ENCODE peak calls at places on chromosome 10, in four cellular contexts. One of them, this sample, is unnamed.

GRCh38 chr10:13338337-13339128 is 9.6 kb downstream of the SEPHS1 start:
- DNase-seq in stomach: no peak
- DNase-seq in GM12878: no peak
- DNase-seq in GM23338: no peak
- DNase-seq in this sample: no peak

GRCh38 chr10:85045046-85045445 is 716.7 kb downstream of the CCSER2 start:
- DNase-seq in stomach: no peak
- DNase-seq in GM12878: no peak
- DNase-seq in GM23338: no peak
- DNase-seq in this sample: no peak

GRCh38 chr10:5968037-5968680 is 9.2 kb downstream of the IL15RA start:
- DNase-seq in stomach: peak
- DNase-seq in GM12878: no peak
- DNase-seq in GM23338: no peak
- DNase-seq in this sample: no peak

GRCh38 chr10:3407208-3407607 is 234.6 kb upstream of the PITRM1 start:
- DNase-seq in stomach: no peak
- DNase-seq in GM12878: no peak
- DNase-seq in GM23338: no peak
- DNase-seq in this sample: no peak

GRCh38 chr10:35781643-35782035 is 139.5 kb upstream of the FZD8 start:
- DNase-seq in stomach: no peak
- DNase-seq in GM12878: no peak
- DNase-seq in GM23338: peak
- DNase-seq in this sample: no peak

GRCh38 chr10:104309980-104310978 is 28.0 kb downstream of the ITPRIP start:
- DNase-seq in stomach: peak
- DNase-seq in GM12878: no peak
- DNase-seq in GM23338: no peak
- DNase-seq in this sample: no peak

GRCh38 chr10:130193033-130193432 is 56.8 kb downstream of the GLRX3 start:
- DNase-seq in stomach: no peak
- DNase-seq in GM12878: no peak
- DNase-seq in GM23338: no peak
- DNase-seq in this sample: no peak

GRCh38 chr10:52215745-52216361 is 98.2 kb upstream of the DKK1 start:
- DNase-seq in stomach: peak
- DNase-seq in GM12878: peak
- DNase-seq in GM23338: peak
- DNase-seq in this sample: peak

GRCh38 chr10:100562806-100563293 is 27.1 kb downstream of the HIF1AN start:
- DNase-seq in stomach: no peak
- DNase-seq in GM12878: no peak
- DNase-seq in GM23338: peak
- DNase-seq in this sample: peak

GRCh38 chr10:6766061-6766460 is 186.0 kb upstream of the PRKCQ start:
- DNase-seq in stomach: no peak
- DNase-seq in GM12878: no peak
- DNase-seq in GM23338: no peak
- DNase-seq in this sample: no peak

GRCh38 chr10:60206735-60207134 is 182.9 kb downstream of the ANK3 start:
- DNase-seq in stomach: no peak
- DNase-seq in GM12878: no peak
- DNase-seq in GM23338: no peak
- DNase-seq in this sample: no peak

GRCh38 chr10:45155784-45156183 is 155.1 kb downstream of the ZNF22 start:
- DNase-seq in stomach: no peak
- DNase-seq in GM12878: no peak
- DNase-seq in GM23338: peak
- DNase-seq in this sample: no peak

GRCh38 chr10:113326160-113327111 is 226.4 kb upstream of the HABP2 start:
- DNase-seq in stomach: no peak
- DNase-seq in GM12878: peak
- DNase-seq in GM23338: peak
- DNase-seq in this sample: peak

GRCh38 chr10:76231258-76231934 is 800.0 kb downstream of the LRMDA start:
- DNase-seq in stomach: no peak
- DNase-seq in GM12878: no peak
- DNase-seq in GM23338: peak
- DNase-seq in this sample: no peak

GRCh38 chr10:90872648-90873020 is 860 bp downstream of the RPP30 start:
- DNase-seq in stomach: no peak
- DNase-seq in GM12878: no peak
- DNase-seq in GM23338: no peak
- DNase-seq in this sample: no peak

GRCh38 chr10:97596101-97597055 is 6.9 kb downstream of the C10orf62 start:
- DNase-seq in stomach: no peak
- DNase-seq in GM12878: no peak
- DNase-seq in GM23338: no peak
- DNase-seq in this sample: no peak

GRCh38 chr10:65765006-65765546 is 1160.8 kb upstream of the LRRTM3 start:
- DNase-seq in stomach: no peak
- DNase-seq in GM12878: no peak
- DNase-seq in GM23338: no peak
- DNase-seq in this sample: no peak

DNA sequence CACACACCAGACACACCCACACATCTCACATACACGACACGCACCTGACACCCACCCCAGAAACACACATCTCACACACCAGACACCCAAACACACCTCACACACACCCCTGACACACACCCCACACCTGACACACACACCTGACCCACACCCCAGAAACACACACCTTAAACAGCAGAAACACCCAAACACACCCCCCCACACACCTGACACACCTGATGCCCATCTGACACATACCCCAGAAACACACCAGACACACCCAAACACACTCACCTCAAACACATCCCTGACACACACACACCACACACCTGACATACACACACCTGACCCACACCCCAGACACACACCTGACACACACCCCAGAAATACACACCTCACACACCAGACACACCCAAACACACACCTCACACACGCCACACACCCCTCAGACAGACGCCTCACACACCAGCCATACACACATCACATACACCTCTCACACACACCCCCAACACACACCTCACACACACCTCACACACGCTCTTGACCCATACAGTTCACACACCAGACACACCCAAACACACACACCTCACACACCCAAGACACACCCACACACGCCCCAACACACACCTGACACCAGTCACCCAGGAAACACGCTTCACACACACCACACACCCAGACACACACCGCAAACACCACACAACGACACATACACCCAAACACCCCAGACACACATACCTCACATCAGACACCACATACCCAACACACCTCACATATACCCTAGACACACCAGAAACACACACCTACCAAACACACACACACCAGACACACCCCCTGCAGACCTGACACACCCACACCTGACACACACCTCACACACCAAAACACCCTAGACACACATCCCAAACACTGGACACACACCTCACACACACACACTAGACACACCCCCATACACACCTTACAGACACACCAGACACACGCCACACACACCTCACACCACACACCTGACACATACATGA is 1.7 kb upstream of the CALY start:
- DNase-seq in stomach: no peak
- DNase-seq in GM12878: no peak
- DNase-seq in GM23338: no peak
- DNase-seq in this sample: no peak
- H3K27ac ChIP-seq in stomach: no peak
- H3K27ac ChIP-seq in GM12878: no peak
- H3K27ac ChIP-seq in GM23338: no peak
- H3K27ac ChIP-seq in this sample: no peak

GRCh38 chr10:119821172-119821571 is 51.5 kb downstream of the MCMBP start:
- DNase-seq in stomach: no peak
- DNase-seq in GM12878: no peak
- DNase-seq in GM23338: no peak
- DNase-seq in this sample: no peak

GRCh38 chr10:119829429-119829828 is 43.2 kb downstream of the MCMBP start:
- DNase-seq in stomach: no peak
- DNase-seq in GM12878: no peak
- DNase-seq in GM23338: peak
- DNase-seq in this sample: no peak

GRCh38 chr10:119827430-119827829 is 45.2 kb downstream of the MCMBP start:
- DNase-seq in stomach: no peak
- DNase-seq in GM12878: no peak
- DNase-seq in GM23338: no peak
- DNase-seq in this sample: no peak

GRCh38 chr10:119826777-119827176 is 45.9 kb downstream of the MCMBP start:
- DNase-seq in stomach: no peak
- DNase-seq in GM12878: no peak
- DNase-seq in GM23338: no peak
- DNase-seq in this sample: no peak

GRCh38 chr10:119824299-119824698 is 48.3 kb downstream of the MCMBP start:
- DNase-seq in stomach: no peak
- DNase-seq in GM12878: no peak
- DNase-seq in GM23338: no peak
- DNase-seq in this sample: no peak
- TF ChIP-seq POLR2AphosphoS5 in stomach: no peak
- TF ChIP-seq POLR2AphosphoS5 in GM12878: no peak
- TF ChIP-seq POLR2AphosphoS5 in GM23338: no peak
- TF ChIP-seq POLR2AphosphoS5 in this sample: no peak

DNA sequence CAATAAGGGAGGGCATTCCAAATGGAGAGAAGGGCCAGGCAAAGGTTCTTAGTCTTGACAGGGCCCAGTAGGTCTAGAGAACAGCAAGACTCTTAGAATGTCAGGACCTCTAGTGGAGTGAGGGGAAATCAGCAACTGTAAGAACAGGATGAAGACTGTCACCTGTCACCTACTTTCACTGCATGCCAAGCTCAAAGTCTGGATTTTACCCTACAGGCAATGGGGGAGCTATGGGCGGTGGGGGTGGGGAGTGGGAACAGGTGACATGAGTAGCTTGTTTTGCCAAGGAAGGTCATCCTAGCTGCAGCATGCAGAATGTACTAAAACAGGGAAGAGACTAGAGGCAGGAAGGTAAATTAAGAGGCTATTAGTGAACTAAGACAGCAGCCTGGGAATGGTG is 18.3 kb downstream of the GOT1 start:
- DNase-seq in stomach: no peak
- DNase-seq in GM12878: no peak
- DNase-seq in GM23338: peak
- DNase-seq in this sample: no peak
- H3K27ac ChIP-seq in stomach: no peak
- H3K27ac ChIP-seq in GM12878: no peak
- H3K27ac ChIP-seq in GM23338: no peak
- H3K27ac ChIP-seq in this sample: no peak

GRCh38 chr10:119542357-119542989 is at the start of gene RGS10:
- DNase-seq in stomach: peak
- DNase-seq in GM12878: no peak
- DNase-seq in GM23338: peak
- DNase-seq in this sample: peak

GRCh38 chr10:119543814-119544642 is 1.5 kb upstream of the RGS10 start:
- DNase-seq in stomach: no peak
- DNase-seq in GM12878: no peak
- DNase-seq in GM23338: peak
- DNase-seq in this sample: no peak

GRCh38 chr10:119541459-119542356 is 811 bp downstream of the RGS10 start:
- DNase-seq in stomach: peak
- DNase-seq in GM12878: no peak
- DNase-seq in GM23338: peak
- DNase-seq in this sample: no peak

GRCh38 chr10:119545310-119545709 is 2.8 kb upstream of the RGS10 start:
- DNase-seq in stomach: no peak
- DNase-seq in GM12878: no peak
- DNase-seq in GM23338: no peak
- DNase-seq in this sample: no peak

DNA sequence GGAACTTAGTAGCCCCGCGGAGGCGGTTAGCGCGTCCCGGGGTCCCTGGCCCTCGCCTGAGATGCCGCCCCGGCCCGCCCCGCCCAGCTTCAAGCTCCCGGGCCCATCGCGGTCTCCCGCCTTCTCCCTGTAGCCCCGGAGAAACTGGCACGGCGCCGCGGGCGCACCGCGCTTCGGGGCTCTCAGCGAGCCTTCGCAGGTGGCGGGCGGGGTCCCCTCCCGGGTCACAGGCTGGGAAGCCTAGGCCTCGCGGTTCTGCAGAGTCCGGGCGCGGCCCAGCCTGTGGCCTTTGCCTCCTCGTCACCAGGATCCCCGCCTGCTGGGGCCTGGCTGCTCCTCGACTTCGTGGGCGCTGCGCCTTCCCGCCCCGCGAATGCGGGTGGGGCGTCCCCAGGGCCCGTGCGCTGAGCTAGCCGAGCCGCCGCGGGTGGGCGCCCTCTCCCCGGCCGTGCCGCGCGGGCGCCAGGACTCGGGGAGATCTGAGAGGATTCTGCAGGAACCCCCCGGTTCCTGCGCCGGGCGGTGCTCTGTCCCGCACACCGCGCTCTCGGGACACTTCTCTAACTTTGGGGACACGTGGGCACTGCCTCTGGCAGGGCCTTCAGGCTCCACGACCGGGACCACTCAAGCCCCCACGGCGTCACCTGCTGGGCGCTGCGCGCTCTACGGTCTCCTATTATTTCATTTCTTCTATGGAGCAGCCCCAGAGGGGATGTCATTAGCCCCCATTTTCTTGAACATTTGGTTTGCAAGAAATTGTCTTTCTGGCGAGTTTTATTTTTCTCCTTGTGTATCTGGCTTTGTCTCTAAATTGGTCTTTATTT is 683 bp upstream of the RGS10 start:
- DNase-seq in stomach: peak
- DNase-seq in GM12878: no peak
- DNase-seq in GM23338: peak
- DNase-seq in this sample: peak
- TF ChIP-seq POLR2AphosphoS5 in stomach: no peak
- TF ChIP-seq POLR2AphosphoS5 in GM12878: peak
- TF ChIP-seq POLR2AphosphoS5 in GM23338: no peak
- TF ChIP-seq POLR2AphosphoS5 in this sample: no peak

GRCh38 chr10:21203473-21204107 is 306.5 kb upstream of the NEBL start:
- DNase-seq in stomach: no peak
- DNase-seq in GM12878: no peak
- DNase-seq in GM23338: no peak
- DNase-seq in this sample: no peak

GRCh38 chr10:21208666-21209316 is 311.7 kb upstream of the NEBL start:
- DNase-seq in stomach: no peak
- DNase-seq in GM12878: no peak
- DNase-seq in GM23338: peak
- DNase-seq in this sample: no peak

GRCh38 chr10:21207852-21208646 is 310.9 kb upstream of the NEBL start:
- DNase-seq in stomach: no peak
- DNase-seq in GM12878: no peak
- DNase-seq in GM23338: no peak
- DNase-seq in this sample: no peak

GRCh38 chr10:21202766-21203457 is 305.8 kb upstream of the NEBL start:
- DNase-seq in stomach: no peak
- DNase-seq in GM12878: no peak
- DNase-seq in GM23338: no peak
- DNase-seq in this sample: no peak

GRCh38 chr10:21205328-21205727 is 308.2 kb upstream of the NEBL start:
- DNase-seq in stomach: no peak
- DNase-seq in GM12878: no peak
- DNase-seq in GM23338: no peak
- DNase-seq in this sample: no peak
- H3K27ac ChIP-seq in stomach: no peak
- H3K27ac ChIP-seq in GM12878: no peak
- H3K27ac ChIP-seq in GM23338: no peak
- H3K27ac ChIP-seq in this sample: no peak